ENCODE peak calls at places on chromosomes 3 and 15, in four cellular contexts. N is IMR-90, R is heart left ventricle, Q is hepatocyte. Z is an unnamed sample.
A peak's percentile ranks its signal among the peaks of the same experiment; 100 is the strongest.

GRCh38 chr15:92097473-92098178 is 244.1 kb downstream of the SLCO3A1 start:
- DNase-seq in Q (peak; percentile 82), R (no peak), N (peak; percentile 46), Z (peak; percentile 69)

GRCh38 chr15:83300826-83301225 is 16.4 kb upstream of the BNC1 start:
- DNase-seq in Q (no peak), N (peak; percentile 42), R (no peak), Z (no peak)

GRCh38 chr15:77493324-77493907 is 72.7 kb downstream of the HMG20A start:
- DNase-seq in N (peak; percentile 64), Q (no peak), R (no peak), Z (no peak)

GRCh38 chr3:184040010-184040409 is 8.5 kb downstream of the HTR3D start:
- DNase-seq in N (peak; percentile 47), Q (peak; percentile 25), R (no peak), Z (peak; percentile 33)

GRCh38 chr3:113128386-113129015 is 82.9 kb upstream of the BOC start:
- DNase-seq in R (no peak), N (peak; percentile 23), Q (no peak), Z (no peak)

GRCh38 chr15:101050647-101051290 is 131.6 kb downstream of the LRRK1 start:
- DNase-seq in R (no peak), N (no peak), Q (peak; percentile 3), Z (no peak)

GRCh38 chr3:156729460-156730179 is 55.2 kb downstream of the TIPARP start:
- DNase-seq in N (no peak), R (no peak), Q (no peak), Z (no peak)

GRCh38 chr15:28106294-28107110 is 7.4 kb upstream of the OCA2 start:
- DNase-seq in R (no peak), Q (peak; percentile 38), N (no peak), Z (peak; percentile 43)

GRCh38 chr3:149390772-149391212 is 13.3 kb upstream of the TM4SF1 start:
- DNase-seq in Q (no peak), N (peak; percentile 60), R (no peak), Z (no peak)

GRCh38 chr3:46359748-46360509 is 6.0 kb downstream of the CCR2 start:
- DNase-seq in R (no peak), N (peak; percentile 21), Q (no peak), Z (no peak)

GRCh38 chr15:64912926-64913325 is 1.2 kb downstream of the ANKDD1A start:
- DNase-seq in Q (no peak), N (no peak), R (no peak), Z (no peak)

GRCh38 chr3:83092521-83093221 is 1331.2 kb upstream of the GBE1 start:
- DNase-seq in Q (peak; percentile 45), R (no peak), N (no peak), Z (no peak)

GRCh38 chr3:10334461-10334860 is 13.5 kb upstream of the SEC13 start:
- DNase-seq in R (no peak), Q (no peak), N (peak; percentile 76), Z (no peak)

GRCh38 chr15:33138000-33138399 is 56.5 kb downstream of the FMN1 start:
- DNase-seq in R (no peak), N (peak; percentile 63), Q (no peak), Z (no peak)

GRCh38 chr15:78087944-78088772 is 4.2 kb upstream of the SH2D7 start:
- DNase-seq in Q (no peak), R (no peak), N (peak; percentile 46), Z (no peak)

GRCh38 chr3:128801779-128802369 is 75.9 kb downstream of the RAB7A start:
- DNase-seq in Q (no peak), N (no peak), R (peak; percentile 48), Z (no peak)

GRCh38 chr15:29364429-29365078 is 94.9 kb upstream of the NSMCE3 start:
- DNase-seq in R (no peak), Q (no peak), N (peak; percentile 86), Z (peak; percentile 76)

GRCh38 chr15:66729339-66729951 is 27.4 kb downstream of the SMAD6 start:
- DNase-seq in R (no peak), Q (peak; percentile 66), N (no peak), Z (no peak)

GRCh38 chr15:32936283-32936918 is 218.6 kb downstream of the GREM1 start:
- DNase-seq in N (peak; percentile 37), R (no peak), Q (peak; percentile 35), Z (peak; percentile 86)

GRCh38 chr3:67640023-67640660 is 14.3 kb downstream of the SUCLG2 start:
- DNase-seq in R (no peak), N (peak; percentile 67), Q (no peak), Z (no peak)

GRCh38 chr3:112638327-112639020 is 2.5 kb downstream of the CCDC80 start:
- DNase-seq in R (no peak), N (no peak), Q (no peak), Z (no peak)

GRCh38 chr3:52218454-52218853 is 7.0 kb downstream of the TLR9 start:
- DNase-seq in R (no peak), Q (no peak), N (no peak), Z (no peak)

GRCh38 chr3:149536429-149536828 is 61.9 kb downstream of the TM4SF4 start:
- DNase-seq in Q (peak; percentile 39), N (no peak), R (peak; percentile 75), Z (peak; percentile 85)

GRCh38 chr3:53303957-53304356 is 43.4 kb downstream of the DCP1A start:
- DNase-seq in N (peak; percentile 11), Q (no peak), R (no peak), Z (no peak)

GRCh38 chr3:150727653-150728502 is 24.2 kb upstream of the ERICH6 start:
- DNase-seq in R (no peak), Q (no peak), N (no peak), Z (no peak)

GRCh38 chr3:57397175-57398026 is 104.9 kb upstream of the ASB14 start:
- DNase-seq in N (peak; percentile 42), Q (peak; percentile 63), R (peak; percentile 18), Z (peak; percentile 44)

GRCh38 chr3:42025388-42026138 is 63.7 kb upstream of the ULK4 start:
- DNase-seq in N (peak; percentile 99), Q (peak; percentile 96), R (peak; percentile 95), Z (peak; percentile 97)
- H3K4me3 ChIP-seq in N (no peak overlapping the region), Q (no peak overlapping the region), R (no peak overlapping the region), Z (no peak overlapping the region)

GRCh38 chr3:11588338-11588737 is 55.4 kb downstream of the VGLL4 start:
- DNase-seq in Q (no peak), R (no peak), N (no peak), Z (no peak)
- H3K4me1 ChIP-seq in Q (peaks cover 46% of the 10 kb centered on the region), R (peaks cover 84% of the 10 kb centered on the region), N (peaks cover 53% of the 10 kb centered on the region), Z (peaks cover 58% of the 10 kb centered on the region)

GRCh38 chr15:26631894-26632293 is 141.0 kb downstream of the GABRB3 start:
- DNase-seq in R (no peak), Q (no peak), N (no peak), Z (no peak)

GRCh38 chr15:26635105-26635504 is 137.8 kb downstream of the GABRB3 start:
- DNase-seq in N (no peak), Q (no peak), R (no peak), Z (no peak)

GRCh38 chr15:26630857-26631256 is 142.0 kb downstream of the GABRB3 start:
- DNase-seq in N (no peak), Q (no peak), R (no peak), Z (no peak)

GRCh38 chr15:26634319-26634718 is 138.5 kb downstream of the GABRB3 start:
- DNase-seq in N (no peak), R (no peak), Q (no peak), Z (no peak)

GRCh38 chr15:26632500-26632899 is 140.4 kb downstream of the GABRB3 start:
- DNase-seq in Q (no peak), N (no peak), R (no peak), Z (no peak)
- H3K9me3 ChIP-seq in Q (no peaks in the 10 kb centered on the region), N (peaks cover 21% of the 10 kb centered on the region), R (no peaks in the 10 kb centered on the region), Z (no peaks in the 10 kb centered on the region)

GRCh38 chr3:72482589-72483249 is 365.5 kb downstream of the SHQ1 start:
- DNase-seq in Q (peak; percentile 84), R (peak; percentile 80), N (peak; percentile 74), Z (peak; percentile 81)
- H3K4me3 ChIP-seq in Q (no peak overlapping the region), R (no peak overlapping the region), N (peak overlapping the region; percentile 18), Z (no peak overlapping the region)

GRCh38 chr3:172171396-172172075 is 132.2 kb downstream of the FNDC3B start:
- DNase-seq in R (no peak), Q (no peak), N (no peak), Z (peak; percentile 52)
- H3K4me1 ChIP-seq in R (peaks cover 89% of the 10 kb centered on the region), Q (peaks cover 28% of the 10 kb centered on the region), N (peaks cover 36% of the 10 kb centered on the region), Z (peaks cover 29% of the 10 kb centered on the region)

GRCh38 chr3:93855406-93855805 is 118.3 kb downstream of the PROS1 start:
- DNase-seq in R (no peak), N (no peak), Q (no peak), Z (no peak)

DNA sequence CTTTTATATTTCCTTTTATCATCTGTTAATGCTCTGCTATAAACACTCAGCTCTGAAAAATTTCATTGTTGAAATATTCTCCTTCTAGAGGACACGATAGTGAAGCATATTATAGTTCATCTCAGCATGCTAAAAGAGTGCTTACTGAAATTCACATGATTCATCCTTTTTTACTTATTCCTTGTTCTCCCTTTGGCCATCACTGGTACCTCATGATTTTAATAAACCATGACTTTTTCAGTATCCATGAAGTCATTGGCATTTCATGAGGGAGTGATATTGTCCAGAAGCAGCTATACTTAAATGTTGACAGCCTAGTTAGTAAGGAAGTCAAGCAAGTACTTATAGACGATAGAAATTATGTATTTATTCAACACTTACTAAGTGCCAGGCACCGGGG is 112.7 kb downstream of the PROS1 start:
- DNase-seq in N (no peak), Q (no peak), R (no peak), Z (no peak)
- H3K9me3 ChIP-seq in N (no peaks in the 10 kb centered on the region), Q (no peaks in the 10 kb centered on the region), R (no peaks in the 10 kb centered on the region), Z (no peaks in the 10 kb centered on the region)

GRCh38 chr3:64957639-64958038 is 269.8 kb upstream of the ADAMTS9 start:
- DNase-seq in R (no peak), N (no peak), Q (no peak), Z (no peak)
- H3K4me3 ChIP-seq in R (no peak overlapping the region), N (no peak overlapping the region), Q (no peak overlapping the region), Z (no peak overlapping the region)

DNA sequence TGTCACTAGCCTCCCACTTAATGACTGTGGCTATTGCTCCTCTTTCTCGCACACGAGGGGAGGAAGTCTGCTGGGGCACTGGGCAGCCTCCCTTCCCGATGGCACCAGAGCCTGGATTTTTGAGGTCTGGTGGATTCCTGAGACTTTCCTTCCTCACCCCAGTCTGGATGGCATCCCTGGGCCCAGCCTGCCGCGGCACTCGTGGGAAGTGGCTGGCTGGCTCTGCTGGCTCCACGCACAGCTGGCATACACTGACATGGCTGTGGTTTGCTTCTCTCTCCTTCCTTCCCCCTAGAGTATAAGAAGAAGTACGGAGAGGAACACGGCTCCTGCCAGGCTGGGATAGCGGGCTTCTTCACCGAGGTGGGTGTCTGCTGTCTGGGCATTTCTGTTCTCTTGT is 319.8 kb upstream of the LRRFIP2 start:
- DNase-seq in N (no peak), Q (no peak), R (no peak), Z (no peak)
- H3K4me1 ChIP-seq in N (no peaks in the 10 kb centered on the region), Q (peaks cover 11% of the 10 kb centered on the region), R (peaks cover 66% of the 10 kb centered on the region), Z (peaks cover 14% of the 10 kb centered on the region)

GRCh38 chr15:24078310-24079029 is 391.4 kb upstream of the NDN start:
- DNase-seq in R (no peak), N (no peak), Q (no peak), Z (no peak)

GRCh38 chr15:24075420-24076089 is 388.4 kb upstream of the NDN start:
- DNase-seq in N (no peak), Q (no peak), R (no peak), Z (no peak)

GRCh38 chr15:24076090-24076784 is 389.1 kb upstream of the NDN start:
- DNase-seq in N (no peak), Q (no peak), R (no peak), Z (no peak)
- H3K9me3 ChIP-seq in N (peaks cover 2% of the 10 kb centered on the region), Q (no peaks in the 10 kb centered on the region), R (no peaks in the 10 kb centered on the region), Z (no peaks in the 10 kb centered on the region)